ENCODE peak calls at places on chromosomes 11 and 22, in eight cellular contexts. N is GM20000, O is GM12865, P is H7, G is NCI-H1417, V is AG04450, Y is NB4, S is epithelial cell of esophagus. T is an unnamed sample.

GRCh38 chr11:100545970-100546369 is 141.1 kb upstream of the ARHGAP42 start:
- DNase-seq in Y (no peak), G (no peak), P (no peak), N (no peak), S (no peak), O (no peak), V (no peak), T (no peak)

GRCh38 chr22:49369726-49370717 is 457.7 kb downstream of the BRD1 start:
- DNase-seq in O (no peak), P (peak), G (no peak), V (no peak), N (no peak), Y (no peak), S (no peak), T (no peak)

GRCh38 chr11:59336931-59337330 is 21.8 kb upstream of the OR5AN1 start:
- DNase-seq in Y (no peak), O (no peak), V (no peak), N (no peak), G (no peak), P (no peak), S (no peak), T (no peak)

GRCh38 chr11:31106963-31107576 is 262.5 kb downstream of the DCDC1 start:
- DNase-seq in V (no peak), G (peak), N (peak), P (peak), S (peak), O (peak), Y (peak), T (peak)

GRCh38 chr11:106217456-106217855 is 140.0 kb downstream of the AASDHPPT start:
- DNase-seq in Y (no peak), G (no peak), S (no peak), O (no peak), N (no peak), V (no peak), P (no peak), T (no peak)

GRCh38 chr11:63537293-63538101 is 889 bp downstream of the PLAAT4 start:
- DNase-seq in G (no peak), N (no peak), V (no peak), O (no peak), Y (no peak), P (peak), S (no peak), T (no peak)

GRCh38 chr11:92211576-92212167 is 12.9 kb upstream of the FAT3 start:
- DNase-seq in Y (peak), O (no peak), P (peak), V (peak), N (no peak), G (peak), S (peak), T (no peak)

GRCh38 chr11:133656100-133656635 is 123.9 kb upstream of the OPCML start:
- DNase-seq in S (no peak), N (no peak), O (no peak), V (no peak), G (no peak), P (no peak), Y (no peak), T (no peak)

GRCh38 chr22:36286096-36286957 is 33.4 kb downstream of the APOL1 start:
- DNase-seq in O (peak), P (peak), G (peak), V (peak), N (peak), S (peak), Y (peak), T (peak)

T was measured in OCI-LY7.